ENCODE peak calls at places on chromosomes 3 and 15, in ten cellular contexts. One of them, this sample, is unnamed.
A peak's percentile ranks its signal among the peaks of the same experiment; 100 is the strongest.

GRCh38 chr15:62453356-62453755 is 288.3 kb upstream of the C2CD4B start:
- DNase-seq in cardiac muscle cell: no peak
- DNase-seq in hepatocyte: no peak
- DNase-seq in left lung: no peak
- DNase-seq in sigmoid colon: no peak
- DNase-seq in fibroblast of lung: peak; percentile 37
- DNase-seq in endothelial cell: no peak
- DNase-seq in PC-3: peak; percentile 62
- DNase-seq in adrenal gland: no peak
- DNase-seq in Panc1: peak; percentile 17
- DNase-seq in this sample: no peak

GRCh38 chr15:48267766-48268165 is 61.7 kb downstream of the SLC12A1 start:
- DNase-seq in cardiac muscle cell: no peak
- DNase-seq in hepatocyte: no peak
- DNase-seq in left lung: no peak
- DNase-seq in sigmoid colon: no peak
- DNase-seq in fibroblast of lung: no peak
- DNase-seq in endothelial cell: no peak
- DNase-seq in PC-3: no peak
- DNase-seq in adrenal gland: no peak
- DNase-seq in Panc1: no peak
- DNase-seq in this sample: no peak

GRCh38 chr3:58151637-58152036 is 59.1 kb downstream of the DNASE1L3 start:
- DNase-seq in cardiac muscle cell: no peak
- DNase-seq in hepatocyte: no peak
- DNase-seq in left lung: no peak
- DNase-seq in sigmoid colon: peak; percentile 80
- DNase-seq in fibroblast of lung: no peak
- DNase-seq in endothelial cell: no peak
- DNase-seq in PC-3: no peak
- DNase-seq in adrenal gland: peak; percentile 61
- DNase-seq in Panc1: no peak
- DNase-seq in this sample: no peak

GRCh38 chr3:111971533-111971932 is 7.3 kb upstream of the ABHD10 start:
- DNase-seq in cardiac muscle cell: no peak
- DNase-seq in hepatocyte: no peak
- DNase-seq in left lung: no peak
- DNase-seq in sigmoid colon: no peak
- DNase-seq in fibroblast of lung: no peak
- DNase-seq in endothelial cell: no peak
- DNase-seq in PC-3: no peak
- DNase-seq in adrenal gland: no peak
- DNase-seq in Panc1: no peak
- DNase-seq in this sample: no peak

GRCh38 chr3:115165266-115165665 is 18.2 kb upstream of the ZBTB20 start:
- DNase-seq in cardiac muscle cell: no peak
- DNase-seq in hepatocyte: no peak
- DNase-seq in left lung: no peak
- DNase-seq in sigmoid colon: no peak
- DNase-seq in fibroblast of lung: no peak
- DNase-seq in endothelial cell: no peak
- DNase-seq in PC-3: no peak
- DNase-seq in adrenal gland: no peak
- DNase-seq in Panc1: no peak
- DNase-seq in this sample: no peak

GRCh38 chr15:98503970-98504369 is 144.4 kb upstream of the IGF1R start:
- DNase-seq in cardiac muscle cell: peak; percentile 50
- DNase-seq in hepatocyte: peak; percentile 49
- DNase-seq in left lung: no peak
- DNase-seq in sigmoid colon: no peak
- DNase-seq in fibroblast of lung: peak; percentile 99
- DNase-seq in endothelial cell: no peak
- DNase-seq in PC-3: no peak
- DNase-seq in adrenal gland: no peak
- DNase-seq in Panc1: no peak
- DNase-seq in this sample: no peak

GRCh38 chr3:193826126-193826795 is 233.3 kb downstream of the OPA1 start:
- DNase-seq in cardiac muscle cell: peak; percentile 69
- DNase-seq in hepatocyte: peak; percentile 68
- DNase-seq in left lung: no peak
- DNase-seq in sigmoid colon: no peak
- DNase-seq in fibroblast of lung: peak; percentile 62
- DNase-seq in endothelial cell: no peak
- DNase-seq in PC-3: peak; percentile 53
- DNase-seq in adrenal gland: peak; percentile 76
- DNase-seq in Panc1: no peak
- DNase-seq in this sample: no peak

GRCh38 chr3:129673897-129674797 is 67.7 kb upstream of the PLXND1 start:
- DNase-seq in cardiac muscle cell: no peak
- DNase-seq in hepatocyte: peak; percentile 26
- DNase-seq in left lung: no peak
- DNase-seq in sigmoid colon: no peak
- DNase-seq in fibroblast of lung: no peak
- DNase-seq in endothelial cell: no peak
- DNase-seq in PC-3: peak; percentile 53
- DNase-seq in adrenal gland: no peak
- DNase-seq in Panc1: no peak
- DNase-seq in this sample: no peak

GRCh38 chr3:184260571-184261269 is 633 bp downstream of the CAMK2N2 start:
- DNase-seq in cardiac muscle cell: no peak
- DNase-seq in hepatocyte: no peak
- DNase-seq in left lung: no peak
- DNase-seq in sigmoid colon: no peak
- DNase-seq in fibroblast of lung: no peak
- DNase-seq in endothelial cell: no peak
- DNase-seq in PC-3: no peak
- DNase-seq in adrenal gland: peak; percentile 27
- DNase-seq in Panc1: no peak
- DNase-seq in this sample: no peak

GRCh38 chr3:48151807-48152427 is 36.3 kb downstream of the CDC25A start:
- DNase-seq in cardiac muscle cell: peak; percentile 6
- DNase-seq in hepatocyte: no peak
- DNase-seq in left lung: no peak
- DNase-seq in sigmoid colon: no peak
- DNase-seq in fibroblast of lung: no peak
- DNase-seq in endothelial cell: no peak
- DNase-seq in PC-3: peak; percentile 13
- DNase-seq in adrenal gland: peak; percentile 24
- DNase-seq in Panc1: no peak
- DNase-seq in this sample: no peak
- TF ChIP-seq CTCF in cardiac muscle cell: no peak
- TF ChIP-seq CTCF in hepatocyte: no peak
- TF ChIP-seq CTCF in left lung: no peak
- TF ChIP-seq CTCF in sigmoid colon: no peak
- TF ChIP-seq CTCF in fibroblast of lung: no peak
- TF ChIP-seq CTCF in endothelial cell: no peak
- TF ChIP-seq CTCF in PC-3: no peak
- TF ChIP-seq CTCF in adrenal gland: no peak
- TF ChIP-seq CTCF in Panc1: peak; percentile 58
- TF ChIP-seq CTCF in this sample: no peak

GRCh38 chr3:197854596-197855343 is 63.7 kb downstream of the LRCH3 start:
- DNase-seq in cardiac muscle cell: peak; percentile 86
- DNase-seq in hepatocyte: peak; percentile 41
- DNase-seq in left lung: no peak
- DNase-seq in sigmoid colon: no peak
- DNase-seq in fibroblast of lung: peak; percentile 96
- DNase-seq in endothelial cell: peak; percentile 28
- DNase-seq in PC-3: peak; percentile 3
- DNase-seq in adrenal gland: no peak
- DNase-seq in Panc1: peak; percentile 30
- DNase-seq in this sample: no peak
- TF ChIP-seq CTCF in cardiac muscle cell: no peak
- TF ChIP-seq CTCF in hepatocyte: no peak
- TF ChIP-seq CTCF in left lung: no peak
- TF ChIP-seq CTCF in sigmoid colon: no peak
- TF ChIP-seq CTCF in fibroblast of lung: no peak
- TF ChIP-seq CTCF in endothelial cell: no peak
- TF ChIP-seq CTCF in PC-3: no peak
- TF ChIP-seq CTCF in adrenal gland: no peak
- TF ChIP-seq CTCF in Panc1: no peak
- TF ChIP-seq CTCF in this sample: no peak

GRCh38 chr3:88222343-88222742 is 72.6 kb downstream of the C3orf38 start:
- DNase-seq in cardiac muscle cell: no peak
- DNase-seq in hepatocyte: no peak
- DNase-seq in left lung: no peak
- DNase-seq in sigmoid colon: no peak
- DNase-seq in fibroblast of lung: no peak
- DNase-seq in endothelial cell: no peak
- DNase-seq in PC-3: no peak
- DNase-seq in adrenal gland: no peak
- DNase-seq in Panc1: no peak
- DNase-seq in this sample: no peak

GRCh38 chr3:88220126-88220525 is 70.4 kb downstream of the C3orf38 start:
- DNase-seq in cardiac muscle cell: no peak
- DNase-seq in hepatocyte: no peak
- DNase-seq in left lung: no peak
- DNase-seq in sigmoid colon: no peak
- DNase-seq in fibroblast of lung: no peak
- DNase-seq in endothelial cell: no peak
- DNase-seq in PC-3: no peak
- DNase-seq in adrenal gland: no peak
- DNase-seq in Panc1: no peak
- DNase-seq in this sample: no peak

GRCh38 chr3:88221726-88222125 is 72.0 kb downstream of the C3orf38 start:
- DNase-seq in cardiac muscle cell: no peak
- DNase-seq in hepatocyte: no peak
- DNase-seq in left lung: no peak
- DNase-seq in sigmoid colon: no peak
- DNase-seq in fibroblast of lung: no peak
- DNase-seq in endothelial cell: no peak
- DNase-seq in PC-3: no peak
- DNase-seq in adrenal gland: no peak
- DNase-seq in Panc1: no peak
- DNase-seq in this sample: no peak

DNA sequence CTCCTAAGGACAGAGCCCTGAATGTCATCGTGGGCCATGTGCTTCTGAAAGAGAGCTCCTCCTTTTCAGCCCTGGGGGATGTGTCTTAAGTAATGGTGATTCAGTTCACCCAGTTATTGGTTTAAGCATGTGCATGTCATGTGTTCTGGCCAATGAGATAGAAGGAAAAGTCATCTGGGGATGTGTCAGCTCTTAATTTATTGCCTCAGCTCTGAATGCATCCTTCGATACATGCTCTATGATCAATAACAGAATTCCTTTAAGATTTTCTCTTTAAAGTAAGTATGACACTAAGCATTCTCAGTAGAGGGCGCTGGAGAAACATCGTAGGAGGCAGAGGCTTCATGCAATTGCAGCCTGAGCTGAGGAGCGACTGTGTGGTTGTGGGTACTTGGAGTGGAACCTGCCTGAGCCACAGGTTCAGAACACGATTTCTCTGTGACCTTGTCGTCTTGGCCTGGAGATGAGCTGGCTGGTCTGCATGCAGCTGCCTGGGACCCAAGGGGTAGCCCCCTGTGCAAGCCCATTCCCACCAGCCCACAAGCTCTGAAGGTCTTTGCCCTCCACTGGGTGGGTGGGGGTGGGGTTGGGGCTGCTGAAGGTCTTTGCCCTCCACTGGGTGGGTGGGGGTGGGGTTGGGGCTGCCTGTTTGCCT is 69.5 kb downstream of the C3orf38 start:
- DNase-seq in cardiac muscle cell: peak; percentile 83
- DNase-seq in hepatocyte: peak; percentile 85
- DNase-seq in left lung: peak; percentile 41
- DNase-seq in sigmoid colon: no peak
- DNase-seq in fibroblast of lung: peak; percentile 77
- DNase-seq in endothelial cell: peak; percentile 66
- DNase-seq in PC-3: peak; percentile 76
- DNase-seq in adrenal gland: peak; percentile 33
- DNase-seq in Panc1: no peak
- DNase-seq in this sample: no peak
- TF ChIP-seq CTCF in cardiac muscle cell: peak; percentile 75
- TF ChIP-seq CTCF in hepatocyte: peak; percentile 72
- TF ChIP-seq CTCF in left lung: no peak
- TF ChIP-seq CTCF in sigmoid colon: no peak
- TF ChIP-seq CTCF in fibroblast of lung: peak; percentile 80
- TF ChIP-seq CTCF in endothelial cell: no peak
- TF ChIP-seq CTCF in PC-3: peak; percentile 82
- TF ChIP-seq CTCF in adrenal gland: no peak
- TF ChIP-seq CTCF in Panc1: peak; percentile 66
- TF ChIP-seq CTCF in this sample: no peak

GRCh38 chr3:9862391-9863235 is 17.4 kb downstream of the CIDEC start:
- DNase-seq in cardiac muscle cell: peak; percentile 78
- DNase-seq in hepatocyte: peak; percentile 84
- DNase-seq in left lung: no peak
- DNase-seq in sigmoid colon: peak; percentile 89
- DNase-seq in fibroblast of lung: peak; percentile 59
- DNase-seq in endothelial cell: peak; percentile 48
- DNase-seq in PC-3: peak; percentile 48
- DNase-seq in adrenal gland: peak; percentile 60
- DNase-seq in Panc1: no peak
- DNase-seq in this sample: peak; percentile 39
- TF ChIP-seq CTCF in cardiac muscle cell: peak; percentile 59
- TF ChIP-seq CTCF in hepatocyte: peak; percentile 58
- TF ChIP-seq CTCF in left lung: peak; percentile 15
- TF ChIP-seq CTCF in sigmoid colon: peak; percentile 19
- TF ChIP-seq CTCF in fibroblast of lung: peak; percentile 40
- TF ChIP-seq CTCF in endothelial cell: no peak
- TF ChIP-seq CTCF in PC-3: peak; percentile 48
- TF ChIP-seq CTCF in adrenal gland: no peak
- TF ChIP-seq CTCF in Panc1: peak; percentile 67
- TF ChIP-seq CTCF in this sample: no peak

DNA sequence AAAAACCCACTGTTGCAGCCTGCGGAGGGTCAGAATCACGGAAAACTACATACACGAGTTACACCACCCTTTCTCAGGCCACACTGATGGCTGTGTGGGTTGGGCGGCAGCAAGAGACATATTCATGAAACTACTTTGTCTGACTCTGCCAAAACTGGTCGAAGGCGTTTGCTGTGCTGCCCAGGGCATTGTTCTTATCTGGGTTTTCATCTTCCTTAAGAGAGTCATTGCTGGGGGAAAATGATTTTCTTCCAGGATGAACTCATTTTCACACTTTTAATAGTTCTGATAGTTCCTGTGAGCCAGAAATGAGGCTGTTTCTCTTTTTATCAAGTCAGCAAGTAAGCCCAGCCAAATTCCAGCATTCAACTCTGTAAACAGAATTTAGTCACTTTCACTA is 47.6 kb downstream of the TRIM71 start:
- DNase-seq in cardiac muscle cell: peak; percentile 37
- DNase-seq in hepatocyte: peak; percentile 32
- DNase-seq in left lung: no peak
- DNase-seq in sigmoid colon: no peak
- DNase-seq in fibroblast of lung: peak; percentile 14
- DNase-seq in endothelial cell: no peak
- DNase-seq in PC-3: peak; percentile 71
- DNase-seq in adrenal gland: no peak
- DNase-seq in Panc1: no peak
- DNase-seq in this sample: no peak
- TF ChIP-seq CTCF in cardiac muscle cell: no peak
- TF ChIP-seq CTCF in hepatocyte: no peak
- TF ChIP-seq CTCF in left lung: no peak
- TF ChIP-seq CTCF in sigmoid colon: no peak
- TF ChIP-seq CTCF in fibroblast of lung: no peak
- TF ChIP-seq CTCF in endothelial cell: no peak
- TF ChIP-seq CTCF in PC-3: no peak
- TF ChIP-seq CTCF in adrenal gland: no peak
- TF ChIP-seq CTCF in Panc1: no peak
- TF ChIP-seq CTCF in this sample: no peak

GRCh38 chr3:51671090-51672082 is at the start of gene TEX264:
- DNase-seq in cardiac muscle cell: peak; percentile 91
- DNase-seq in hepatocyte: peak; percentile 96
- DNase-seq in left lung: peak; percentile 94
- DNase-seq in sigmoid colon: peak; percentile 93
- DNase-seq in fibroblast of lung: peak; percentile 82
- DNase-seq in endothelial cell: peak; percentile 56
- DNase-seq in PC-3: peak; percentile 95
- DNase-seq in adrenal gland: peak; percentile 89
- DNase-seq in Panc1: no peak
- DNase-seq in this sample: peak; percentile 86
- TF ChIP-seq CTCF in cardiac muscle cell: no peak
- TF ChIP-seq CTCF in hepatocyte: no peak
- TF ChIP-seq CTCF in left lung: no peak
- TF ChIP-seq CTCF in sigmoid colon: no peak
- TF ChIP-seq CTCF in fibroblast of lung: no peak
- TF ChIP-seq CTCF in endothelial cell: no peak
- TF ChIP-seq CTCF in PC-3: no peak
- TF ChIP-seq CTCF in adrenal gland: no peak
- TF ChIP-seq CTCF in Panc1: no peak
- TF ChIP-seq CTCF in this sample: no peak

This sample was measured in natural killer cell.